ENCODE peak calls at places on chromosomes 6 and 20, in six cellular contexts. Y, W, F, V, J and X are unnamed samples.

GRCh38 chr20:46963758-46964181 is 69.1 kb downstream of the EYA2 start:
- DNase-seq in Y (peak), W (peak), F (peak), V (no peak), J (no peak), X (no peak)

GRCh38 chr20:49894073-49894470 is 21.3 kb downstream of the SPATA2 start:
- DNase-seq in Y (no peak), W (no peak), F (no peak), V (no peak), J (no peak), X (no peak)

GRCh38 chr20:44609511-44610312 is 27.3 kb downstream of the PKIG start:
- DNase-seq in Y (peak), W (peak), F (peak), V (peak), J (peak), X (peak)

GRCh38 chr20:58401123-58401639 is 12.2 kb downstream of the VAPB start:
- DNase-seq in Y (peak), W (no peak), F (no peak), V (no peak), J (no peak), X (no peak)

GRCh38 chr6:54060286-54060685 is 51.0 kb upstream of the MLIP start:
- DNase-seq in Y (peak), W (no peak), F (peak), V (peak), J (no peak), X (no peak)

GRCh38 chr20:56843817-56844216 is 214.7 kb downstream of the TFAP2C start:
- DNase-seq in Y (peak), W (no peak), F (peak), V (peak), J (no peak), X (no peak)

GRCh38 chr20:62704341-62704948 is 4.2 kb upstream of the NTSR1 start:
- DNase-seq in Y (peak), W (peak), F (peak), V (no peak), J (no peak), X (peak)

GRCh38 chr6:160837146-160837545 is 135.1 kb downstream of the PLG start:
- DNase-seq in Y (no peak), W (no peak), F (no peak), V (peak), J (no peak), X (no peak)

GRCh38 chr6:3325210-3325609 is 66.5 kb downstream of the PSMG4 start:
- DNase-seq in Y (peak), W (no peak), F (peak), V (no peak), J (no peak), X (no peak)

GRCh38 chr6:41184761-41185160 is 16.2 kb downstream of the TREML2 start:
- DNase-seq in Y (no peak), W (no peak), F (no peak), V (no peak), J (no peak), X (no peak)